ENCODE peak calls at places on chromosomes 7 and 10, in six cellular contexts. G, U, K, W, T and P are unnamed samples.

GRCh38 chr10:98446656-98447221 is at the start of gene HPS1:
- DNase-seq in G (peak; percentile 82), W (peak; percentile 81), U (peak; percentile 60), T (peak; percentile 79), K (peak; percentile 62), P (peak; percentile 93)

GRCh38 chr10:31947144-31947926 is 18.7 kb upstream of the ARHGAP12 start:
- DNase-seq in U (no peak), K (no peak), G (no peak), W (no peak), T (peak; percentile 22), P (no peak)

GRCh38 chr10:50508315-50509051 is 115.3 kb downstream of the SGMS1 start:
- DNase-seq in G (no peak), W (no peak), T (no peak), U (no peak), K (no peak), P (no peak)

GRCh38 chr10:11442001-11442773 is 169.3 kb downstream of the USP6NL start:
- DNase-seq in W (no peak), U (no peak), K (no peak), T (no peak), G (no peak), P (peak; percentile 9)

GRCh38 chr10:86165666-86166065 is 200.9 kb downstream of the GRID1 start:
- DNase-seq in T (no peak), U (no peak), W (no peak), G (no peak), K (no peak), P (no peak)

GRCh38 chr10:110664483-110665420 is 20.6 kb downstream of the RBM20 start:
- DNase-seq in G (no peak), K (no peak), U (no peak), T (no peak), W (no peak), P (no peak)

GRCh38 chr10:20903635-20904390 is 6.7 kb upstream of the NEBL start:
- DNase-seq in W (no peak), G (no peak), K (no peak), T (no peak), U (no peak), P (no peak)

GRCh38 chr7:137985253-137985896 is 16.5 kb downstream of the CREB3L2 start:
- DNase-seq in T (no peak), K (no peak), W (no peak), U (no peak), G (no peak), P (no peak)

GRCh38 chr7:45921699-45922519 is 837 bp upstream of the IGFBP3 start:
- DNase-seq in U (no peak), T (peak; percentile 78), G (no peak), K (no peak), W (peak; percentile 80), P (peak; percentile 71)

GRCh38 chr7:7972927-7973594 is 4.5 kb downstream of the GLCCI1 start:
- DNase-seq in U (no peak), K (no peak), W (no peak), G (no peak), T (no peak), P (no peak)

GRCh38 chr7:129108583-129108982 is 35.9 kb upstream of the TSPAN33 start:
- DNase-seq in T (no peak), G (no peak), W (no peak), U (no peak), K (no peak), P (no peak)

GRCh38 chr10:3827266-3827665 is 42.3 kb upstream of the KLF6 start:
- DNase-seq in T (no peak), W (no peak), U (no peak), K (no peak), G (no peak), P (no peak)

GRCh38 chr10:21527634-21528451 is 2.4 kb upstream of the SKIDA1 start:
- DNase-seq in T (no peak), W (no peak), G (no peak), K (no peak), U (no peak), P (no peak)

GRCh38 chr7:120955577-120956149 is 5.1 kb downstream of the ING3 start:
- DNase-seq in U (no peak), W (no peak), K (no peak), T (no peak), G (no peak), P (no peak)

GRCh38 chr10:61733358-61733940 is 70.7 kb downstream of the CABCOCO1 start:
- DNase-seq in T (no peak), G (no peak), K (no peak), U (no peak), W (peak; percentile 49), P (peak; percentile 19)

GRCh38 chr7:131665021-131665420 is 108.6 kb upstream of the PODXL start:
- DNase-seq in W (no peak), K (no peak), U (no peak), T (no peak), G (no peak), P (no peak)

GRCh38 chr7:4745971-4746919 is 29.2 kb upstream of the AP5Z1 start:
- DNase-seq in T (no peak), W (no peak), G (peak; percentile 40), U (no peak), K (no peak), P (no peak)

GRCh38 chr7:132996581-132997242 is 85.2 kb downstream of the CHCHD3 start:
- DNase-seq in K (no peak), T (no peak), G (no peak), U (no peak), W (no peak), P (no peak)

GRCh38 chr7:102938679-102939078 is 25.9 kb downstream of the LRRC17 start:
- DNase-seq in U (no peak), K (no peak), W (no peak), T (no peak), G (no peak), P (no peak)

GRCh38 chr10:129898701-129899563 is 65.1 kb downstream of the EBF3 start:
- DNase-seq in K (no peak), T (no peak), G (no peak), U (no peak), W (peak; percentile 48), P (no peak)

GRCh38 chr7:431658-432111 is 88.0 kb downstream of the PDGFA start:
- DNase-seq in T (no peak), G (no peak), U (no peak), W (peak; percentile 49), K (no peak), P (no peak)

GRCh38 chr10:16792675-16793074 is 24.5 kb downstream of the RSU1 start:
- DNase-seq in G (no peak), T (peak; percentile 66), W (no peak), U (no peak), K (no peak), P (no peak)

GRCh38 chr10:75049316-75050285 is 61.9 kb upstream of the SAMD8 start:
- DNase-seq in U (no peak), G (no peak), W (no peak), K (no peak), T (no peak), P (peak; percentile 47)

GRCh38 chr7:149824748-149825566 is 13.2 kb upstream of the ZNF862 start:
- DNase-seq in K (no peak), G (no peak), U (no peak), T (no peak), W (no peak), P (no peak)

GRCh38 chr7:16462618-16463017 is 2.9 kb downstream of the SOSTDC1 start:
- DNase-seq in W (no peak), G (no peak), U (no peak), K (no peak), T (no peak), P (no peak)

GRCh38 chr10:21172774-21173432 is 275.8 kb upstream of the NEBL start:
- DNase-seq in K (peak; percentile 34), U (no peak), T (no peak), W (peak; percentile 19), G (peak; percentile 32), P (peak; percentile 71)

GRCh38 chr10:119416855-119417254 is 125.7 kb downstream of the RGS10 start:
- DNase-seq in T (peak; percentile 72), G (peak; percentile 82), K (no peak), W (peak; percentile 72), U (peak; percentile 45), P (peak; percentile 95)

GRCh38 chr10:84008878-84009277 is 130.4 kb upstream of the GHITM start:
- DNase-seq in U (no peak), W (peak; percentile 55), K (no peak), G (no peak), T (no peak), P (peak; percentile 60)

GRCh38 chr7:1678070-1678543 is 8.0 kb downstream of the ELFN1 start:
- DNase-seq in U (no peak), T (no peak), G (peak; percentile 16), K (no peak), W (no peak), P (peak; percentile 37)
- H3K36me3 ChIP-seq in U (no peaks in the 10 kb centered on the region), T (no peaks in the 10 kb centered on the region), G (no peaks in the 10 kb centered on the region), K (no peaks in the 10 kb centered on the region), W (no peaks in the 10 kb centered on the region), P (no peaks in the 10 kb centered on the region)

GRCh38 chr7:43114451-43114765 is 2.0 kb downstream of the HECW1 start:
- DNase-seq in T (no peak), U (no peak), W (no peak), G (no peak), K (no peak), P (no peak)
- H3K27me3 ChIP-seq in T (peaks cover 94% of the 10 kb centered on the region), U (peaks cover 6% of the 10 kb centered on the region), W (peaks cover 3% of the 10 kb centered on the region), G (peaks cover 89% of the 10 kb centered on the region), K (peaks cover 69% of the 10 kb centered on the region), P (peaks cover 26% of the 10 kb centered on the region)

GRCh38 chr7:5824297-5824610 is 42.8 kb upstream of the RNF216 start:
- DNase-seq in G (no peak), T (no peak), W (no peak), K (no peak), U (peak; percentile 43), P (no peak)

GRCh38 chr7:5831196-5831595 is 49.4 kb upstream of the OCM start:
- DNase-seq in W (peak; percentile 32), U (no peak), K (peak; percentile 66), G (no peak), T (peak; percentile 28), P (peak; percentile 72)

GRCh38 chr7:5822742-5823503 is 41.5 kb upstream of the RNF216 start:
- DNase-seq in K (peak; percentile 94), G (peak; percentile 95), T (peak; percentile 96), W (peak; percentile 97), U (peak; percentile 98), P (peak; percentile 94)

GRCh38 chr7:5827755-5828154 is 46.3 kb upstream of the RNF216 start:
- DNase-seq in T (no peak), K (no peak), U (no peak), W (peak; percentile 37), G (no peak), P (peak; percentile 59)
- H3K4me3 ChIP-seq in T (no peak overlapping the region), K (no peak overlapping the region), U (no peak overlapping the region), W (no peak overlapping the region), G (no peak overlapping the region), P (no peak overlapping the region)

GRCh38 chr7:98294326-98294725 is 12.8 kb downstream of the BRI3 start:
- DNase-seq in U (no peak), W (no peak), T (no peak), K (no peak), G (no peak), P (no peak)
- H3K36me3 ChIP-seq in U (peaks cover 4% of the 10 kb centered on the region), W (no peaks in the 10 kb centered on the region), T (peaks cover 63% of the 10 kb centered on the region), K (no peaks in the 10 kb centered on the region), G (peaks cover 83% of the 10 kb centered on the region), P (peaks cover 15% of the 10 kb centered on the region)

DNA sequence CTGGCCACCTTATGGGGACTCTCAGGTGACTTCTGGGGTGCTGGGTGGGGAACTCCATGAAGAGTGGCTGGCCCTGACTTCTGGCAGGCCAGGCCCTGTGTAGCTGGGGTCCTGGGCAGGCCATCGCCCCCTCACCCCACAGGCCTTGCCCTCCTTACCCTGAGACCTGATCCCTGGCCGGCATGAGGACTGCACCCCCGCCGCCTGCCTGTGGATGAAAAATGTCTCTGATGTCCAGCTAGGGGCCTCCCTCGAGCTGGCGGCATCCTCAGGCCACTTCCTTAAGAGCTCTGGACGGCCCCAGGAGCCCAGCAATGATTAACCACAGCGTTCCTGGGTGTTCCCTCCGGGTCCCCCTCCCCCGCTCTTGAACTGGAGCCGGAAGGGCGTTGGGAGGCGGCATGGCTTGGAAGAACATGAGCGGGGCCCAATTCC is 31.8 kb upstream of the SHH start:
- DNase-seq in T (no peak), U (no peak), W (no peak), G (peak; percentile 95), K (no peak), P (peak; percentile 57)
- H3K27me3 ChIP-seq in T (peaks cover 10% of the 10 kb centered on the region), U (no peaks in the 10 kb centered on the region), W (no peaks in the 10 kb centered on the region), G (peaks cover 41% of the 10 kb centered on the region), K (peaks cover 11% of the 10 kb centered on the region), P (no peaks in the 10 kb centered on the region)